ENCODE peak calls at places on chromosomes 2 and 18, in seven cellular contexts. One of them, this sample, is unnamed.

GRCh38 chr2:191950132-191950885 is 103.4 kb upstream of the CAVIN2 start:
- DNase-seq in stromal cell of bone marrow: peak
- DNase-seq in IMR-90: peak
- DNase-seq in naive thymus-derived CD4-positive, alpha-beta T cell: no peak
- DNase-seq in nephron progenitor cell: no peak
- DNase-seq in astrocyte of the cerebellum: no peak
- DNase-seq in cardiac muscle cell: no peak
- DNase-seq in this sample: peak

GRCh38 chr2:228367356-228367755 is 185.9 kb upstream of the SPHKAP start:
- DNase-seq in stromal cell of bone marrow: no peak
- DNase-seq in IMR-90: no peak
- DNase-seq in naive thymus-derived CD4-positive, alpha-beta T cell: no peak
- DNase-seq in nephron progenitor cell: no peak
- DNase-seq in astrocyte of the cerebellum: no peak
- DNase-seq in cardiac muscle cell: no peak
- DNase-seq in this sample: no peak

GRCh38 chr2:101018934-101019333 is 16.8 kb downstream of the RPL31 start:
- DNase-seq in stromal cell of bone marrow: no peak
- DNase-seq in IMR-90: no peak
- DNase-seq in naive thymus-derived CD4-positive, alpha-beta T cell: no peak
- DNase-seq in nephron progenitor cell: no peak
- DNase-seq in astrocyte of the cerebellum: no peak
- DNase-seq in cardiac muscle cell: peak
- DNase-seq in this sample: no peak

GRCh38 chr2:109193807-109194702 is 65.0 kb downstream of the SH3RF3 start:
- DNase-seq in stromal cell of bone marrow: no peak
- DNase-seq in IMR-90: no peak
- DNase-seq in naive thymus-derived CD4-positive, alpha-beta T cell: no peak
- DNase-seq in nephron progenitor cell: no peak
- DNase-seq in astrocyte of the cerebellum: no peak
- DNase-seq in cardiac muscle cell: no peak
- DNase-seq in this sample: no peak

GRCh38 chr18:76055025-76055424 is 440.0 kb downstream of the ZNF516 start:
- DNase-seq in stromal cell of bone marrow: no peak
- DNase-seq in IMR-90: no peak
- DNase-seq in naive thymus-derived CD4-positive, alpha-beta T cell: no peak
- DNase-seq in nephron progenitor cell: no peak
- DNase-seq in astrocyte of the cerebellum: no peak
- DNase-seq in cardiac muscle cell: no peak
- DNase-seq in this sample: no peak

GRCh38 chr18:26471027-26471426 is 77.3 kb downstream of the KCTD1 start:
- DNase-seq in stromal cell of bone marrow: no peak
- DNase-seq in IMR-90: peak
- DNase-seq in naive thymus-derived CD4-positive, alpha-beta T cell: no peak
- DNase-seq in nephron progenitor cell: no peak
- DNase-seq in astrocyte of the cerebellum: no peak
- DNase-seq in cardiac muscle cell: peak
- DNase-seq in this sample: peak

GRCh38 chr2:205462681-205463345 is 219.5 kb upstream of the NRP2 start:
- DNase-seq in stromal cell of bone marrow: no peak
- DNase-seq in IMR-90: no peak
- DNase-seq in naive thymus-derived CD4-positive, alpha-beta T cell: no peak
- DNase-seq in nephron progenitor cell: no peak
- DNase-seq in astrocyte of the cerebellum: no peak
- DNase-seq in cardiac muscle cell: no peak
- DNase-seq in this sample: no peak

GRCh38 chr18:12405066-12405465 is 2.7 kb upstream of the PRELID3A start:
- DNase-seq in stromal cell of bone marrow: no peak
- DNase-seq in IMR-90: no peak
- DNase-seq in naive thymus-derived CD4-positive, alpha-beta T cell: no peak
- DNase-seq in nephron progenitor cell: no peak
- DNase-seq in astrocyte of the cerebellum: no peak
- DNase-seq in cardiac muscle cell: no peak
- DNase-seq in this sample: no peak

GRCh38 chr2:123993728-123994323 is 31.3 kb upstream of the CNTNAP5 start:
- DNase-seq in stromal cell of bone marrow: peak
- DNase-seq in IMR-90: no peak
- DNase-seq in naive thymus-derived CD4-positive, alpha-beta T cell: no peak
- DNase-seq in nephron progenitor cell: peak
- DNase-seq in astrocyte of the cerebellum: no peak
- DNase-seq in cardiac muscle cell: peak
- DNase-seq in this sample: peak

GRCh38 chr2:222959358-222959757 is 92.6 kb upstream of the KCNE4 start:
- DNase-seq in stromal cell of bone marrow: peak
- DNase-seq in IMR-90: peak
- DNase-seq in naive thymus-derived CD4-positive, alpha-beta T cell: no peak
- DNase-seq in nephron progenitor cell: no peak
- DNase-seq in astrocyte of the cerebellum: peak
- DNase-seq in cardiac muscle cell: no peak
- DNase-seq in this sample: peak

GRCh38 chr18:27839141-27839540 is 337.8 kb downstream of the CDH2 start:
- DNase-seq in stromal cell of bone marrow: no peak
- DNase-seq in IMR-90: peak
- DNase-seq in naive thymus-derived CD4-positive, alpha-beta T cell: no peak
- DNase-seq in nephron progenitor cell: no peak
- DNase-seq in astrocyte of the cerebellum: peak
- DNase-seq in cardiac muscle cell: no peak
- DNase-seq in this sample: peak

GRCh38 chr18:32048507-32049091 is 30.0 kb downstream of the RNF125 start:
- DNase-seq in stromal cell of bone marrow: peak
- DNase-seq in IMR-90: peak
- DNase-seq in naive thymus-derived CD4-positive, alpha-beta T cell: no peak
- DNase-seq in nephron progenitor cell: no peak
- DNase-seq in astrocyte of the cerebellum: no peak
- DNase-seq in cardiac muscle cell: no peak
- DNase-seq in this sample: peak

GRCh38 chr2:1268034-1268433 is 145.2 kb upstream of the TPO start:
- DNase-seq in stromal cell of bone marrow: no peak
- DNase-seq in IMR-90: no peak
- DNase-seq in naive thymus-derived CD4-positive, alpha-beta T cell: no peak
- DNase-seq in nephron progenitor cell: peak
- DNase-seq in astrocyte of the cerebellum: no peak
- DNase-seq in cardiac muscle cell: no peak
- DNase-seq in this sample: no peak

GRCh38 chr2:150126839-150127238 is 360.6 kb downstream of the RND3 start:
- DNase-seq in stromal cell of bone marrow: no peak
- DNase-seq in IMR-90: no peak
- DNase-seq in naive thymus-derived CD4-positive, alpha-beta T cell: no peak
- DNase-seq in nephron progenitor cell: no peak
- DNase-seq in astrocyte of the cerebellum: no peak
- DNase-seq in cardiac muscle cell: no peak
- DNase-seq in this sample: no peak

GRCh38 chr2:169683425-169684134 is 10.6 kb downstream of the CFAP210 start:
- DNase-seq in stromal cell of bone marrow: no peak
- DNase-seq in IMR-90: no peak
- DNase-seq in naive thymus-derived CD4-positive, alpha-beta T cell: no peak
- DNase-seq in nephron progenitor cell: no peak
- DNase-seq in astrocyte of the cerebellum: no peak
- DNase-seq in cardiac muscle cell: no peak
- DNase-seq in this sample: no peak

GRCh38 chr2:65377556-65378307 is 54.7 kb downstream of the SPRED2 start:
- DNase-seq in stromal cell of bone marrow: no peak
- DNase-seq in IMR-90: peak
- DNase-seq in naive thymus-derived CD4-positive, alpha-beta T cell: no peak
- DNase-seq in nephron progenitor cell: no peak
- DNase-seq in astrocyte of the cerebellum: peak
- DNase-seq in cardiac muscle cell: no peak
- DNase-seq in this sample: peak

GRCh38 chr2:239674981-239675855 is 274.4 kb upstream of the HDAC4 start:
- DNase-seq in stromal cell of bone marrow: no peak
- DNase-seq in IMR-90: no peak
- DNase-seq in naive thymus-derived CD4-positive, alpha-beta T cell: no peak
- DNase-seq in nephron progenitor cell: no peak
- DNase-seq in astrocyte of the cerebellum: no peak
- DNase-seq in cardiac muscle cell: no peak
- DNase-seq in this sample: no peak

GRCh38 chr18:45686892-45687611 is 36.9 kb upstream of the SLC14A1 start:
- DNase-seq in stromal cell of bone marrow: no peak
- DNase-seq in IMR-90: no peak
- DNase-seq in naive thymus-derived CD4-positive, alpha-beta T cell: peak
- DNase-seq in nephron progenitor cell: no peak
- DNase-seq in astrocyte of the cerebellum: no peak
- DNase-seq in cardiac muscle cell: no peak
- DNase-seq in this sample: no peak

GRCh38 chr2:223513771-223514455 is 88.2 kb downstream of the SCG2 start:
- DNase-seq in stromal cell of bone marrow: no peak
- DNase-seq in IMR-90: peak
- DNase-seq in naive thymus-derived CD4-positive, alpha-beta T cell: no peak
- DNase-seq in nephron progenitor cell: no peak
- DNase-seq in astrocyte of the cerebellum: peak
- DNase-seq in cardiac muscle cell: no peak
- DNase-seq in this sample: no peak

GRCh38 chr2:105296017-105296611 is 33.4 kb downstream of the TGFBRAP1 start:
- DNase-seq in stromal cell of bone marrow: no peak
- DNase-seq in IMR-90: no peak
- DNase-seq in naive thymus-derived CD4-positive, alpha-beta T cell: no peak
- DNase-seq in nephron progenitor cell: no peak
- DNase-seq in astrocyte of the cerebellum: no peak
- DNase-seq in cardiac muscle cell: no peak
- DNase-seq in this sample: no peak

GRCh38 chr2:146721486-146721885 is 1123.3 kb upstream of the ACVR2A start:
- DNase-seq in stromal cell of bone marrow: no peak
- DNase-seq in IMR-90: no peak
- DNase-seq in naive thymus-derived CD4-positive, alpha-beta T cell: no peak
- DNase-seq in nephron progenitor cell: no peak
- DNase-seq in astrocyte of the cerebellum: no peak
- DNase-seq in cardiac muscle cell: no peak
- DNase-seq in this sample: no peak

GRCh38 chr18:23903971-23904370 is 110.6 kb upstream of the TTC39C start:
- DNase-seq in stromal cell of bone marrow: no peak
- DNase-seq in IMR-90: no peak
- DNase-seq in naive thymus-derived CD4-positive, alpha-beta T cell: no peak
- DNase-seq in nephron progenitor cell: no peak
- DNase-seq in astrocyte of the cerebellum: no peak
- DNase-seq in cardiac muscle cell: no peak
- DNase-seq in this sample: no peak

GRCh38 chr2:177852389-177852788 is 220.2 kb downstream of the PDE11A start:
- DNase-seq in stromal cell of bone marrow: no peak
- DNase-seq in IMR-90: no peak
- DNase-seq in naive thymus-derived CD4-positive, alpha-beta T cell: no peak
- DNase-seq in nephron progenitor cell: no peak
- DNase-seq in astrocyte of the cerebellum: no peak
- DNase-seq in cardiac muscle cell: no peak
- DNase-seq in this sample: no peak

GRCh38 chr2:86249176-86249842 is 50.1 kb downstream of the MRPL35 start:
- DNase-seq in stromal cell of bone marrow: peak
- DNase-seq in IMR-90: peak
- DNase-seq in naive thymus-derived CD4-positive, alpha-beta T cell: no peak
- DNase-seq in nephron progenitor cell: no peak
- DNase-seq in astrocyte of the cerebellum: peak
- DNase-seq in cardiac muscle cell: no peak
- DNase-seq in this sample: peak

GRCh38 chr2:23375448-23375847 is 9.5 kb upstream of the KLHL29 start:
- DNase-seq in stromal cell of bone marrow: no peak
- DNase-seq in IMR-90: peak
- DNase-seq in naive thymus-derived CD4-positive, alpha-beta T cell: no peak
- DNase-seq in nephron progenitor cell: no peak
- DNase-seq in astrocyte of the cerebellum: no peak
- DNase-seq in cardiac muscle cell: no peak
- DNase-seq in this sample: peak

GRCh38 chr2:24819442-24820174 is 26.4 kb downstream of the CENPO start:
- DNase-seq in stromal cell of bone marrow: no peak
- DNase-seq in IMR-90: no peak
- DNase-seq in naive thymus-derived CD4-positive, alpha-beta T cell: no peak
- DNase-seq in nephron progenitor cell: no peak
- DNase-seq in astrocyte of the cerebellum: no peak
- DNase-seq in cardiac muscle cell: no peak
- DNase-seq in this sample: no peak